ENCODE peak calls at places on chromosomes 3 and 15, in four cellular contexts. One of them, this sample, is unnamed.
A peak's percentile ranks its signal among the peaks of the same experiment; 100 is the strongest.

GRCh38 chr3:183809209-183809608 is 16.2 kb downstream of the MAP6D1 start:
- DNase-seq in HepG2: no peak
- DNase-seq in K562: no peak
- DNase-seq in H1: no peak
- DNase-seq in this sample: no peak

GRCh38 chr15:93943607-93944006 is 287.8 kb upstream of the MCTP2 start:
- DNase-seq in HepG2: no peak
- DNase-seq in K562: no peak
- DNase-seq in H1: no peak
- DNase-seq in this sample: no peak

GRCh38 chr3:47054414-47054813 is 74.9 kb downstream of the NBEAL2 start:
- DNase-seq in HepG2: no peak
- DNase-seq in K562: no peak
- DNase-seq in H1: no peak
- DNase-seq in this sample: no peak

GRCh38 chr15:77630956-77631789 is 1.5 kb downstream of the LINGO1 start:
- DNase-seq in HepG2: no peak
- DNase-seq in K562: peak; percentile 32
- DNase-seq in H1: no peak
- DNase-seq in this sample: no peak

GRCh38 chr15:40097968-40098476 is 10.7 kb downstream of the BMF start:
- DNase-seq in HepG2: no peak
- DNase-seq in K562: peak; percentile 51
- DNase-seq in H1: no peak
- DNase-seq in this sample: no peak

GRCh38 chr3:54530091-54530490 is 397.8 kb downstream of the LRTM1 start:
- DNase-seq in HepG2: no peak
- DNase-seq in K562: no peak
- DNase-seq in H1: no peak
- DNase-seq in this sample: no peak

GRCh38 chr15:31325432-31325975 is 1.1 kb upstream of the KLF13 start:
- DNase-seq in HepG2: no peak
- DNase-seq in K562: peak; percentile 52
- DNase-seq in H1: no peak
- DNase-seq in this sample: no peak

GRCh38 chr3:65481085-65481484 is 557.6 kb downstream of the MAGI1 start:
- DNase-seq in HepG2: no peak
- DNase-seq in K562: no peak
- DNase-seq in H1: no peak
- DNase-seq in this sample: no peak

GRCh38 chr15:84893607-84894006 is 9.1 kb downstream of the SLC28A1 start:
- DNase-seq in HepG2: no peak
- DNase-seq in K562: no peak
- DNase-seq in H1: no peak
- DNase-seq in this sample: no peak

GRCh38 chr3:81622395-81622794 is 139.1 kb downstream of the GBE1 start:
- DNase-seq in HepG2: no peak
- DNase-seq in K562: no peak
- DNase-seq in H1: no peak
- DNase-seq in this sample: no peak

GRCh38 chr15:61598655-61599054 is 369.6 kb upstream of the RORA start:
- DNase-seq in HepG2: no peak
- DNase-seq in K562: no peak
- DNase-seq in H1: no peak
- DNase-seq in this sample: no peak

GRCh38 chr3:38582941-38583645 is 66.4 kb downstream of the SCN5A start:
- DNase-seq in HepG2: no peak
- DNase-seq in K562: no peak
- DNase-seq in H1: no peak
- DNase-seq in this sample: no peak

GRCh38 chr15:89139613-89140499 is 51.6 kb downstream of the ABHD2 start:
- DNase-seq in HepG2: peak; percentile 62
- DNase-seq in K562: no peak
- DNase-seq in H1: no peak
- DNase-seq in this sample: no peak

GRCh38 chr15:21261965-21262850 is 178.1 kb downstream of the POTEB3 start:
- DNase-seq in HepG2: no peak
- DNase-seq in K562: peak; percentile 17
- DNase-seq in H1: no peak
- DNase-seq in this sample: no peak

GRCh38 chr3:178513539-178514410 is 22.5 kb upstream of the KCNMB2 start:
- DNase-seq in HepG2: no peak
- DNase-seq in K562: no peak
- DNase-seq in H1: no peak
- DNase-seq in this sample: no peak

GRCh38 chr3:20401253-20401652 is 215.2 kb upstream of the SGO1 start:
- DNase-seq in HepG2: no peak
- DNase-seq in K562: no peak
- DNase-seq in H1: no peak
- DNase-seq in this sample: no peak

GRCh38 chr3:197736010-197736490 is 654 bp downstream of the RUBCN start:
- DNase-seq in HepG2: no peak
- DNase-seq in K562: no peak
- DNase-seq in H1: no peak
- DNase-seq in this sample: no peak

GRCh38 chr3:179068779-179069530 is 2.7 kb downstream of the ZMAT3 start:
- DNase-seq in HepG2: no peak
- DNase-seq in K562: peak; percentile 26
- DNase-seq in H1: no peak
- DNase-seq in this sample: no peak

GRCh38 chr15:81073796-81074195 is 60.3 kb upstream of the CFAP161 start:
- DNase-seq in HepG2: no peak
- DNase-seq in K562: no peak
- DNase-seq in H1: no peak
- DNase-seq in this sample: no peak

GRCh38 chr3:100407164-100407563 is 5.8 kb downstream of the LNP1 start:
- DNase-seq in HepG2: no peak
- DNase-seq in K562: no peak
- DNase-seq in H1: no peak
- DNase-seq in this sample: no peak

GRCh38 chr15:40449275-40449674 is 8.5 kb downstream of the BAHD1 start:
- DNase-seq in HepG2: no peak
- DNase-seq in K562: no peak
- DNase-seq in H1: no peak
- DNase-seq in this sample: no peak

GRCh38 chr15:91866971-91867372 is 13.5 kb downstream of the SLCO3A1 start:
- DNase-seq in HepG2: no peak
- DNase-seq in K562: no peak
- DNase-seq in H1: no peak
- DNase-seq in this sample: no peak

GRCh38 chr15:58459562-58459961 is 27.8 kb downstream of the LIPC start:
- DNase-seq in HepG2: no peak
- DNase-seq in K562: peak; percentile 19
- DNase-seq in H1: no peak
- DNase-seq in this sample: no peak

GRCh38 chr15:67715166-67715565 is 110.1 kb upstream of the SKOR1 start:
- DNase-seq in HepG2: no peak
- DNase-seq in K562: no peak
- DNase-seq in H1: no peak
- DNase-seq in this sample: no peak

GRCh38 chr3:16086690-16087089 is 87.8 kb upstream of the GALNT15 start:
- DNase-seq in HepG2: no peak
- DNase-seq in K562: no peak
- DNase-seq in H1: no peak
- DNase-seq in this sample: no peak

GRCh38 chr3:16088496-16088895 is 86.0 kb upstream of the GALNT15 start:
- DNase-seq in HepG2: no peak
- DNase-seq in K562: no peak
- DNase-seq in H1: no peak
- DNase-seq in this sample: no peak

GRCh38 chr3:16090711-16091110 is 83.8 kb upstream of the GALNT15 start:
- DNase-seq in HepG2: no peak
- DNase-seq in K562: no peak
- DNase-seq in H1: no peak
- DNase-seq in this sample: no peak

GRCh38 chr3:16092923-16093322 is 81.6 kb upstream of the GALNT15 start:
- DNase-seq in HepG2: no peak
- DNase-seq in K562: no peak
- DNase-seq in H1: no peak
- DNase-seq in this sample: no peak

GRCh38 chr3:16090013-16090412 is 84.5 kb upstream of the GALNT15 start:
- DNase-seq in HepG2: peak; percentile 12
- DNase-seq in K562: no peak
- DNase-seq in H1: no peak
- DNase-seq in this sample: no peak
- TF ChIP-seq FOSL1 in HepG2: no peak
- TF ChIP-seq FOSL1 in K562: no peak
- TF ChIP-seq FOSL1 in H1: no peak
- TF ChIP-seq FOSL1 in this sample: peak; percentile 36

GRCh38 chr3:64019271-64019670 is 4.0 kb downstream of the PSMD6 start:
- DNase-seq in HepG2: no peak
- DNase-seq in K562: no peak
- DNase-seq in H1: no peak
- DNase-seq in this sample: no peak

GRCh38 chr3:64019879-64020278 is 3.4 kb downstream of the PSMD6 start:
- DNase-seq in HepG2: no peak
- DNase-seq in K562: no peak
- DNase-seq in H1: no peak
- DNase-seq in this sample: no peak

GRCh38 chr3:64023861-64024223 is 548 bp upstream of the PSMD6 start:
- DNase-seq in HepG2: peak; percentile 27
- DNase-seq in K562: no peak
- DNase-seq in H1: no peak
- DNase-seq in this sample: no peak

GRCh38 chr3:64023187-64023860 is at the start of gene PSMD6:
- DNase-seq in HepG2: peak; percentile 68
- DNase-seq in K562: peak; percentile 86
- DNase-seq in H1: peak; percentile 57
- DNase-seq in this sample: peak; percentile 64

DNA sequence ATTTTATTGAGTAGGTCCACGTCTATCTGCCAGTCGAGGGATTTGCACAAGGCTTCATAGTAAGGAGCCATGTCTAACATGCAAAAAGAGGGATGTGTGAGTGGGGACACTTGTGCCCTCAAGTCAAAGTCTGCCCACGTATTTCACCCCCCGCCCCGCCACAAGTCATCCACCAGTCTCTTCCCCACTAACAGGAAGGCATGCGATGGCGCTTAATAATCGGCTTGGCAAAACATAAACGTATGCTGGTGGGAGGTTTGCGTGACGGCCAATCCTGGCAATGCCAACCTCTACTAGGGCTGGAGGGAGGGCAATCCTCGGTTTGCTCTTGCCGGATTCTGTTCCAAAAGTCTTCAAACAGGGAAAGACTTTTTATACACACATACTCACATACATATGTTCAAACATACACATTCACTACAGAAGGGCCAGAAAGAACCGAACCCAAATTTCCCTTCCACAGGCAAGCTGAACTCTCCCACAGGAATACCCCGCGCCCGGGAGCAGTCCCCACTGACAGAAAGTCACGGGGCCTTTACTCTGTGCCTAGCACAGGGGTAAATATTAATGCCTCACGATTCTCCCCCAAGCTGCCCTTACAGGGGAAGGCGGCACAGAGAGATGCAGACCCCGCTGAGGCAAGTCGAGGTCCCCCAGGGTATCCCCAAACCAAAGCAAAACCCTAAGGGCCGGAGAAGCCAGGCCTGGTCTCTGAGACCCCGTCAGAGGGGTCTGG is 675 bp downstream of the PSMD6 start:
- DNase-seq in HepG2: no peak
- DNase-seq in K562: peak; percentile 8
- DNase-seq in H1: no peak
- DNase-seq in this sample: no peak
- TF ChIP-seq FOSL1 in HepG2: no peak
- TF ChIP-seq FOSL1 in K562: no peak
- TF ChIP-seq FOSL1 in H1: no peak
- TF ChIP-seq FOSL1 in this sample: no peak

DNA sequence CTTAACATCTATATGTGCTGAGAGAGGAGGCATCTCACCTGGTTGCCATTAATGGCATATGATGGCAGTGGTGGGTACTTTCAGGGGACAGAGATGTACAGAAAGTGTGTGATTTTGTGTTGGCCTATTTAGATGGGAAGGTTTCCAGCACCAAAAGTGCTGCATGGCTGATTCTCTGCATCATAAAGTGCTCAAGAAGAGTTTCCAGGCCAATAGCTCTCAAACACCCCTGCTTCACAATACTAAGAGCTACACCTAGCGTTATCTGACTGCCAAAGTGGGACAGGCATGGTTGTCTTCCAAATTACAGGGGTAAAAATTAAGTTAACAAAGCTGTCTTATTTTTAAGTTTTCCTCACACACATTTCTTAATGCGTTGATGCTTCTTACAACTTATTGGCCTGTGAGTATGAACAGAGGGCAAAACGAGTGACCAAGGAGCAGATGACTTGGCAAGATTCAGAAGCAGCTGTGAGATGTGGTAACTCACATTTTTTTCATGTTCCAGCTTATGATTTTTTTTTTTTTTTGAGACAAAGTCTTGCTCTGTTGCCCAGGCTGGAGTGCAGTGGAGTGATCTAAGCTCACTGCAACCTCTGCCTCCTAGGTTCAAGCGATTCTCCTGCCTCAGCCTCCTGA is 41.4 kb upstream of the VEPH1 start:
- DNase-seq in HepG2: no peak
- DNase-seq in K562: no peak
- DNase-seq in H1: no peak
- DNase-seq in this sample: no peak
- TF ChIP-seq FOSL1 in HepG2: no peak
- TF ChIP-seq FOSL1 in K562: no peak
- TF ChIP-seq FOSL1 in H1: no peak
- TF ChIP-seq FOSL1 in this sample: no peak

DNA sequence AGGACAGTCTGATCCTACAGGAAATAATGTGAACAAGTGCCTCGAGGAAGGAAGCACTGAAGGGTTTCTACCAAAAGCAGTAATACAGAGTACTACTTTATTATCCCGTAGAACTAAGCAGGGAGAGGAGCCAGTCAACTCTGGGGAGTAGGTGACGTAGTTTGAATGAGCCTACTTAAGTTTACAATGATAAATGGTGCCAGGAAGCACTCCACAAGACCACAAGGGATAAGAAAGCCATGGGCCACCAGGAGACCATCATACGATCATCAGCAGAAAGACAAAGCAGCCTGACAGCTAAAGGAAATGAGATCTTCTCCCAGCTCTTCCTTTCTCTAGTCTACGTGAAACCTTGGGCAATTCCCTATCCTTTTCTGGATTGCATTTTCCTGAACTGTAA is 27.3 kb downstream of the SST start:
- DNase-seq in HepG2: no peak
- DNase-seq in K562: no peak
- DNase-seq in H1: no peak
- DNase-seq in this sample: no peak
- TF ChIP-seq FOSL1 in HepG2: no peak
- TF ChIP-seq FOSL1 in K562: no peak
- TF ChIP-seq FOSL1 in H1: no peak
- TF ChIP-seq FOSL1 in this sample: no peak

GRCh38 chr3:74075213-74075612 is 450.5 kb upstream of the PDZRN3 start:
- DNase-seq in HepG2: no peak
- DNase-seq in K562: no peak
- DNase-seq in H1: no peak
- DNase-seq in this sample: no peak
- TF ChIP-seq FOSL1 in HepG2: no peak
- TF ChIP-seq FOSL1 in K562: no peak
- TF ChIP-seq FOSL1 in H1: no peak
- TF ChIP-seq FOSL1 in this sample: no peak

This sample was measured in HCT116.